ENCODE peak calls at places on chromosomes 6 and 20, in seven cellular contexts. T is psoas muscle, I is cardiac muscle cell, F is fibroblast of lung, Y is pancreas, L is Peyer's patch, D is breast epithelium. N is an unnamed sample.

GRCh38 chr6:36933102-36933501 is 21.4 kb upstream of the PI16 start:
- DNase-seq in I (no peak), Y (no peak), F (peak; percentile 61), L (no peak), D (no peak), T (no peak), N (no peak)

GRCh38 chr20:44552950-44553908 is 29.1 kb upstream of the PKIG start:
- DNase-seq in F (peak; percentile 92), L (no peak), T (no peak), I (peak; percentile 67), Y (no peak), D (no peak), N (no peak)

GRCh38 chr6:43867246-43867645 is 97.2 kb downstream of the VEGFA start:
- DNase-seq in D (no peak), T (no peak), Y (no peak), L (no peak), I (no peak), F (no peak), N (no peak)

GRCh38 chr6:128676456-128676855 is 156.1 kb upstream of the PTPRK start:
- DNase-seq in Y (no peak), D (no peak), T (no peak), L (no peak), F (no peak), I (no peak), N (no peak)

GRCh38 chr20:63183422-63184146 is 32.3 kb downstream of the YTHDF1 start:
- DNase-seq in F (no peak), L (peak; percentile 66), D (no peak), I (peak; percentile 39), Y (peak; percentile 40), T (no peak), N (peak; percentile 54)

GRCh38 chr20:19012671-19013070 is 199.1 kb downstream of the SCP2D1 start:
- DNase-seq in Y (no peak), T (no peak), F (no peak), D (no peak), L (no peak), I (no peak), N (no peak)

GRCh38 chr20:37223053-37223452 is 38.6 kb downstream of the GHRH start:
- DNase-seq in L (no peak), D (no peak), Y (no peak), F (peak; percentile 92), I (peak; percentile 92), T (no peak), N (no peak)

GRCh38 chr20:19129306-19129705 is 83.1 kb upstream of the SLC24A3 start:
- DNase-seq in F (no peak), D (no peak), L (no peak), T (no peak), Y (no peak), I (no peak), N (no peak)

GRCh38 chr6:159981591-159982245 is 12.8 kb downstream of the IGF2R start:
- DNase-seq in D (no peak), I (peak; percentile 88), F (peak; percentile 89), L (no peak), T (peak; percentile 27), Y (peak; percentile 51), N (peak; percentile 67)

GRCh38 chr20:37236462-37236861 is 25.2 kb downstream of the GHRH start:
- DNase-seq in F (no peak), I (no peak), L (no peak), D (no peak), T (no peak), Y (no peak), N (no peak)

GRCh38 chr20:45229264-45230056 is 8.3 kb downstream of the SEMG2 start:
- DNase-seq in D (no peak), I (peak; percentile 21), T (no peak), L (peak; percentile 74), F (no peak), Y (peak; percentile 55), N (peak; percentile 84)

GRCh38 chr6:17656092-17656491 is 50.6 kb downstream of the NUP153 start:
- DNase-seq in Y (no peak), T (no peak), L (no peak), I (peak; percentile 37), F (no peak), D (no peak), N (no peak)

GRCh38 chr20:5183731-5184474 is 57.1 kb downstream of the CDS2 start:
- DNase-seq in L (no peak), I (no peak), T (no peak), Y (no peak), F (no peak), D (no peak), N (no peak)

GRCh38 chr20:31706607-31707257 is 15.9 kb downstream of the BCL2L1 start:
- DNase-seq in L (no peak), Y (no peak), D (no peak), I (peak; percentile 73), T (no peak), F (no peak), N (no peak)

GRCh38 chr20:24780648-24781047 is 168.4 kb upstream of the CST7 start:
- DNase-seq in Y (no peak), L (peak; percentile 45), F (no peak), T (no peak), D (peak; percentile 28), I (no peak), N (no peak)

GRCh38 chr20:32155017-32155965 is 45.8 kb downstream of the TM9SF4 start:
- DNase-seq in D (peak; percentile 67), T (peak; percentile 90), Y (peak; percentile 52), I (peak; percentile 96), F (peak; percentile 75), L (peak; percentile 64), N (peak; percentile 61)

GRCh38 chr6:44156494-44157151 is 2.0 kb upstream of the CAPN11 start:
- DNase-seq in T (no peak), I (no peak), D (no peak), Y (peak; percentile 64), F (no peak), L (no peak), N (no peak)

GRCh38 chr6:69847507-69847812 is 18.9 kb upstream of the COL19A1 start:
- DNase-seq in D (no peak), Y (no peak), T (no peak), F (no peak), L (no peak), I (no peak), N (no peak)

GRCh38 chr6:34154668-34155447 is 9.0 kb upstream of the GRM4 start:
- DNase-seq in F (peak; percentile 21), I (peak; percentile 59), Y (peak; percentile 56), L (peak; percentile 75), D (peak; percentile 60), T (peak; percentile 48), N (peak; percentile 69)

GRCh38 chr20:17966432-17967312 is 1.9 kb downstream of the SNX5 start:
- DNase-seq in I (peak; percentile 64), F (peak; percentile 48), Y (no peak), D (no peak), T (no peak), L (no peak), N (no peak)

GRCh38 chr6:41976794-41977484 is 35.3 kb upstream of the CCND3 start:
- DNase-seq in Y (no peak), T (no peak), F (peak; percentile 89), L (no peak), I (peak; percentile 67), D (no peak), N (no peak)

GRCh38 chr6:15400572-15401004 is 154.7 kb downstream of the JARID2 start:
- DNase-seq in T (peak; percentile 65), Y (peak; percentile 22), D (no peak), L (no peak), F (no peak), I (peak; percentile 62), N (peak; percentile 67)

GRCh38 chr20:59385461-59385860 is 85.0 kb downstream of the EDN3 start:
- DNase-seq in D (no peak), F (no peak), I (no peak), L (no peak), T (no peak), Y (no peak), N (no peak)

GRCh38 chr6:7106215-7106751 is 1.5 kb upstream of the RREB1 start:
- DNase-seq in T (no peak), Y (no peak), L (no peak), I (peak; percentile 52), D (no peak), F (no peak), N (no peak)
- H3K4me3 ChIP-seq in T (peak overlapping the region; percentile 84), Y (no peak overlapping the region), L (peak overlapping the region; percentile 79), I (no peak overlapping the region), D (no peak overlapping the region), F (peak overlapping the region; percentile 97), N (no peak overlapping the region)

GRCh38 chr6:166411271-166411670 is 28.5 kb upstream of the MPC1 start:
- DNase-seq in T (no peak), D (no peak), I (no peak), Y (no peak), F (no peak), L (no peak), N (no peak)
- H3K4me1 ChIP-seq in T (no peaks in the 10 kb centered on the region), D (no peaks in the 10 kb centered on the region), I (no peaks in the 10 kb centered on the region), Y (no peaks in the 10 kb centered on the region), F (no peaks in the 10 kb centered on the region), L (no peaks in the 10 kb centered on the region), N (peaks cover 2% of the 10 kb centered on the region)

DNA sequence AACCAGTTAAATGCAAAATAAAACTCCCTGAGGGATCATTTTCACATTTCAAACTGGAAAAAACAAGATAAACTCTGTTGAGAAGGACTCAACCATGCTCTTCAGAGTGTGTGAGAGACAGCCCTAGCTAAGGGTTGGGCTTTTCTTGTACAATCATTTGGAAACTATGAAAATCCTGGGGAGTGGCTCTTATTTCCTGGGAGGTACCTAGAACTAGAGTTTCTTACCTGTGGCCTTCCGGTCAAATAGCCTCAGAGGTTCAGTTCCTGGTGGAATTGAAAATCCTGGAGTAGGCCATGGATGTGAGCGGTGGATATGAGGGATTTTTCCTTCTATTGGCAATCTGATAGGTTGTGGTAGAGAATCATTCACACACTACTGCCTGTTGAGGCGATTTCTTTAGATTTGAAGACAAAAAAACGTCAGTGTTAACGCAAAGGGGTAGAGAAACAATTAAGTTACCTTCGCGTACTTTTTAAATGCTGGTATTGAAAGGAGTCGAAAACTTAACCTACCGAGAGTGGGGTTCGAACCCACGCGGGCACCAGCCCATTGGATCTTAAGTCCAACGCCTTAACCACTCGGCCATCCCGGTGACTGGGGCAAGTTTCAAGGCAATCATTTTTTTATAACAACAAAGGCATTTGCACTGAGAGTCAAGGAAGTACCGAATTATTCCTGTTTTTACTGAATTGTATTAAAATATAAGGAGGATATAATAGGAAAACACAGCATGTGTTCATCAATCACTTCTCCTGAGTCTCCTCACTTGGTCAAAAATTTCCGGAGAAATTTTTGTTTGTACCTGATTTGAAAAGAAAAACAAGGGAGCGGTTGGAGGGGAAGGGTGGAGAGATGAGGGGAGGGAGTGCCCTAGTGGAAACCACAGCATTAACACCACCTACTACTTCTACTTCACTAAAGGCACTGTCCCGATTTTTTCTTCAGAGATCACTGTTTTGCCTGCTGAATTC is 191.3 kb downstream of the OR2B2 start:
- DNase-seq in I (peak; percentile 47), Y (no peak), D (no peak), F (peak; percentile 60), T (no peak), L (no peak), N (no peak)
- TF ChIP-seq CTCF in I (no peak), Y (no peak), D (no peak), F (no peak), T (no peak), L (no peak), N (no peak)

DNA sequence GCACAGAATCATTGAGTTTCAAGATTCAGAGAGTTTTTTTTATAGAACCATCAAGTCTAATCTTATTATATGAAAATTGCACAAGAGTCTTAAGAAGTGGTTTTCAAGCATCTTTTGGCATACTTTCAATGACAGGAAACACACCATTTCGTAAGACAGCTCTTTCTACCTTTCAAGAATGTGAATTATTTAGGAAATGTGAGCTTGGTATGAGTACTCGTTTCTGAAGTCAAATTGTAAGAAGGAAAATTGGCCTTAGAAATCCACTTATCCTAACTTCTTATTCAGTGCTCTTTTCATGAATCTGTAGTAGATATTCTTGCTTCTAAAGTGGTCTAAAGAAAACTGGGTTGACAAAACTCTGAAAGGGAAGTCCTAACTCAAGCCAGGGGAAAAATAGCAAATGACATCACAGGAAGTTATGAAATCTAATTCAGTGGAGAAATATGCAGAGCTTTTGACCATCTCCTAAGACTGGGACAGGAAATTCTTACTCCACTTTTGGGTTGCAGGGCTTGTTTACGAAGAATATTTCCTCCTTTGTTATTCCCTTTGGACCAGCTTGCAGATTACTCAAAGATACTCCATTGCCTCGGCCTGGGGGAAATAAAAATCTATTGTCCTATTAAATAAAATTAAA is 38.4 kb upstream of the OGFRL1 start:
- DNase-seq in F (peak; percentile 83), T (no peak), L (no peak), D (no peak), Y (no peak), I (peak; percentile 95), N (no peak)
- H3K4me3 ChIP-seq in F (no peak overlapping the region), T (no peak overlapping the region), L (no peak overlapping the region), D (no peak overlapping the region), Y (no peak overlapping the region), I (no peak overlapping the region), N (no peak overlapping the region)